ENCODE peak calls at places on chromosome 2, in seven cellular contexts. F is D341Med, H is T-helper 17 cell, M is NCI-H1417, A is nucleus accumbens, Z is non-pigmented ciliary epithelial cell, G is NCI-H187 treated with DMSO at 0.1 percent for 48 hours. S is an unnamed sample.

GRCh38 chr2:157777425-157777824 is 98.7 kb downstream of the ACVR1 start:
- DNase-seq in F (no peak), H (peak), M (peak), A (peak), Z (no peak), G (no peak), S (peak)

GRCh38 chr2:134508396-134508795 is 210.4 kb downstream of the TMEM163 start:
- DNase-seq in F (no peak), H (no peak), M (peak), A (no peak), Z (no peak), G (peak), S (no peak)

GRCh38 chr2:27828305-27828704 is 56.8 kb downstream of the MRPL33 start:
- DNase-seq in F (no peak), H (no peak), M (peak), A (no peak), Z (no peak), G (peak), S (no peak)

GRCh38 chr2:26988165-26988879 is 17.9 kb downstream of the MAPRE3 start:
- DNase-seq in F (no peak), H (no peak), M (no peak), A (no peak), Z (peak), G (no peak), S (no peak)

GRCh38 chr2:9310390-9310789 is 103.8 kb downstream of the ASAP2 start:
- DNase-seq in F (no peak), H (no peak), M (no peak), A (no peak), Z (peak), G (no peak), S (no peak)

GRCh38 chr2:13578547-13578946 is 861.8 kb downstream of the TRIB2 start:
- DNase-seq in F (no peak), H (no peak), M (no peak), A (no peak), Z (no peak), G (no peak), S (no peak)

GRCh38 chr2:111898703-111899514 is 502 bp downstream of the MERTK start:
- DNase-seq in F (peak), H (no peak), M (no peak), A (no peak), Z (no peak), G (no peak), S (peak)

GRCh38 chr2:74553892-74554820 is at the start of the genes DOK1 and LOXL3:
- DNase-seq in F (peak), H (peak), M (peak), A (peak), Z (no peak), G (no peak), S (peak)

GRCh38 chr2:237421542-237422047 is 7.6 kb upstream of the COL6A3 start:
- DNase-seq in F (peak), H (peak), M (peak), A (peak), Z (no peak), G (no peak), S (peak)

GRCh38 chr2:37632310-37632709 is 39.1 kb downstream of the CDC42EP3 start:
- DNase-seq in F (no peak), H (no peak), M (no peak), A (no peak), Z (no peak), G (no peak), S (no peak)

GRCh38 chr2:24492283-24493272 is 1.5 kb downstream of the NCOA1 start:
- DNase-seq in F (no peak), H (no peak), M (peak), A (no peak), Z (no peak), G (no peak), S (no peak)

GRCh38 chr2:174666786-174667369 is 69.3 kb upstream of the WIPF1 start:
- DNase-seq in F (no peak), H (no peak), M (no peak), A (no peak), Z (no peak), G (no peak), S (no peak)

GRCh38 chr2:96161785-96162367 is 16.6 kb upstream of the DUSP2 start:
- DNase-seq in F (peak), H (no peak), M (no peak), A (no peak), Z (no peak), G (no peak), S (no peak)

GRCh38 chr2:232522014-232522854 is 2.0 kb downstream of the PRSS56 start:
- DNase-seq in F (peak), H (peak), M (no peak), A (peak), Z (no peak), G (no peak), S (peak)

GRCh38 chr2:66497706-66498596 is 63.0 kb downstream of the MEIS1 start:
- DNase-seq in F (no peak), H (no peak), M (no peak), A (no peak), Z (no peak), G (no peak), S (no peak)

GRCh38 chr2:177983183-177983788 is 89.3 kb downstream of the PDE11A start:
- DNase-seq in F (peak), H (no peak), M (peak), A (no peak), Z (no peak), G (peak), S (peak)

S was measured in GM20000.